ENCODE peak calls at places on chromosomes 16 and 17, in nine cellular contexts. One of them, this sample, is unnamed.

GRCh38 chr17:82743344-82744219 is 8.2 kb downstream of the FN3K start:
- DNase-seq in A549: no peak
- DNase-seq in endothelial cell of umbilical vein: no peak
- DNase-seq in GM23338: peak; percentile 54
- DNase-seq in neural progenitor cell: no peak
- DNase-seq in IMR-90: no peak
- DNase-seq in PC-9: no peak
- DNase-seq in HepG2: no peak
- DNase-seq in MM.1S: no peak
- DNase-seq in this sample: no peak

GRCh38 chr17:40448639-40449261 is 5.5 kb downstream of the IGFBP4 start:
- DNase-seq in A549: peak; percentile 93
- DNase-seq in endothelial cell of umbilical vein: peak; percentile 17
- DNase-seq in GM23338: no peak
- DNase-seq in neural progenitor cell: no peak
- DNase-seq in IMR-90: peak; percentile 29
- DNase-seq in PC-9: no peak
- DNase-seq in HepG2: peak; percentile 95
- DNase-seq in MM.1S: no peak
- DNase-seq in this sample: no peak

GRCh38 chr16:85125570-85126382 is 13.5 kb upstream of the CIBAR2 start:
- DNase-seq in A549: no peak
- DNase-seq in endothelial cell of umbilical vein: no peak
- DNase-seq in GM23338: no peak
- DNase-seq in neural progenitor cell: no peak
- DNase-seq in IMR-90: no peak
- DNase-seq in PC-9: no peak
- DNase-seq in HepG2: no peak
- DNase-seq in MM.1S: no peak
- DNase-seq in this sample: no peak

GRCh38 chr17:2067559-2067958 is 12.7 kb downstream of the HIC1 start:
- DNase-seq in A549: no peak
- DNase-seq in endothelial cell of umbilical vein: peak; percentile 84
- DNase-seq in GM23338: no peak
- DNase-seq in neural progenitor cell: no peak
- DNase-seq in IMR-90: peak; percentile 56
- DNase-seq in PC-9: no peak
- DNase-seq in HepG2: no peak
- DNase-seq in MM.1S: no peak
- DNase-seq in this sample: no peak

GRCh38 chr16:77273-77806 is 685 bp upstream of the MPG start:
- DNase-seq in A549: peak; percentile 73
- DNase-seq in endothelial cell of umbilical vein: peak; percentile 65
- DNase-seq in GM23338: peak; percentile 80
- DNase-seq in neural progenitor cell: peak; percentile 77
- DNase-seq in IMR-90: peak; percentile 61
- DNase-seq in PC-9: peak; percentile 61
- DNase-seq in HepG2: peak; percentile 29
- DNase-seq in MM.1S: peak; percentile 61
- DNase-seq in this sample: peak; percentile 86

GRCh38 chr17:57106107-57106835 is 21.2 kb downstream of the AKAP1 start:
- DNase-seq in A549: peak; percentile 57
- DNase-seq in endothelial cell of umbilical vein: no peak
- DNase-seq in GM23338: peak; percentile 64
- DNase-seq in neural progenitor cell: peak; percentile 50
- DNase-seq in IMR-90: no peak
- DNase-seq in PC-9: no peak
- DNase-seq in HepG2: peak; percentile 62
- DNase-seq in MM.1S: no peak
- DNase-seq in this sample: peak; percentile 52

GRCh38 chr16:7871371-7871770 is 538.7 kb downstream of the RBFOX1 start:
- DNase-seq in A549: no peak
- DNase-seq in endothelial cell of umbilical vein: no peak
- DNase-seq in GM23338: no peak
- DNase-seq in neural progenitor cell: no peak
- DNase-seq in IMR-90: no peak
- DNase-seq in PC-9: no peak
- DNase-seq in HepG2: no peak
- DNase-seq in MM.1S: no peak
- DNase-seq in this sample: no peak

GRCh38 chr17:42843358-42843934 is 934 bp upstream of the AOC2 start:
- DNase-seq in A549: peak; percentile 82
- DNase-seq in endothelial cell of umbilical vein: peak; percentile 69
- DNase-seq in GM23338: peak; percentile 80
- DNase-seq in neural progenitor cell: peak; percentile 72
- DNase-seq in IMR-90: peak; percentile 74
- DNase-seq in PC-9: peak; percentile 30
- DNase-seq in HepG2: peak; percentile 73
- DNase-seq in MM.1S: no peak
- DNase-seq in this sample: peak; percentile 80

GRCh38 chr17:61255609-61256008 is 144.0 kb upstream of the TBX2 start:
- DNase-seq in A549: no peak
- DNase-seq in endothelial cell of umbilical vein: no peak
- DNase-seq in GM23338: no peak
- DNase-seq in neural progenitor cell: no peak
- DNase-seq in IMR-90: no peak
- DNase-seq in PC-9: no peak
- DNase-seq in HepG2: no peak
- DNase-seq in MM.1S: no peak
- DNase-seq in this sample: no peak

GRCh38 chr17:21215935-21216334 is 2.0 kb upstream of the TMEM11 start:
- DNase-seq in A549: no peak
- DNase-seq in endothelial cell of umbilical vein: no peak
- DNase-seq in GM23338: no peak
- DNase-seq in neural progenitor cell: no peak
- DNase-seq in IMR-90: no peak
- DNase-seq in PC-9: peak; percentile 42
- DNase-seq in HepG2: no peak
- DNase-seq in MM.1S: no peak
- DNase-seq in this sample: no peak

GRCh38 chr16:12440233-12440530 is 363.5 kb downstream of the CPPED1 start:
- DNase-seq in A549: no peak
- DNase-seq in endothelial cell of umbilical vein: no peak
- DNase-seq in GM23338: no peak
- DNase-seq in neural progenitor cell: no peak
- DNase-seq in IMR-90: peak; percentile 22
- DNase-seq in PC-9: no peak
- DNase-seq in HepG2: no peak
- DNase-seq in MM.1S: no peak
- DNase-seq in this sample: no peak

GRCh38 chr17:76585649-76586593 is at the start of gene ST6GALNAC2:
- DNase-seq in A549: peak; percentile 59
- DNase-seq in endothelial cell of umbilical vein: peak; percentile 50
- DNase-seq in GM23338: peak; percentile 56
- DNase-seq in neural progenitor cell: peak; percentile 70
- DNase-seq in IMR-90: no peak
- DNase-seq in PC-9: peak; percentile 94
- DNase-seq in HepG2: peak; percentile 66
- DNase-seq in MM.1S: no peak
- DNase-seq in this sample: peak; percentile 94

GRCh38 chr17:68832140-68832871 is 122.9 kb downstream of the ABCA8 start:
- DNase-seq in A549: no peak
- DNase-seq in endothelial cell of umbilical vein: no peak
- DNase-seq in GM23338: no peak
- DNase-seq in neural progenitor cell: no peak
- DNase-seq in IMR-90: no peak
- DNase-seq in PC-9: no peak
- DNase-seq in HepG2: no peak
- DNase-seq in MM.1S: no peak
- DNase-seq in this sample: no peak

GRCh38 chr17:21357281-21357680 is 18.9 kb upstream of the KCNJ12 start:
- DNase-seq in A549: no peak
- DNase-seq in endothelial cell of umbilical vein: no peak
- DNase-seq in GM23338: no peak
- DNase-seq in neural progenitor cell: no peak
- DNase-seq in IMR-90: no peak
- DNase-seq in PC-9: no peak
- DNase-seq in HepG2: no peak
- DNase-seq in MM.1S: no peak
- DNase-seq in this sample: no peak

GRCh38 chr17:78645421-78646295 is 68.5 kb upstream of the DNAH17 start:
- DNase-seq in A549: peak; percentile 88
- DNase-seq in endothelial cell of umbilical vein: peak; percentile 10
- DNase-seq in GM23338: peak; percentile 20
- DNase-seq in neural progenitor cell: no peak
- DNase-seq in IMR-90: peak; percentile 34
- DNase-seq in PC-9: peak; percentile 19
- DNase-seq in HepG2: no peak
- DNase-seq in MM.1S: peak; percentile 27
- DNase-seq in this sample: peak; percentile 18

GRCh38 chr17:285751-286422 is 66.7 kb downstream of the RPH3AL start:
- DNase-seq in A549: no peak
- DNase-seq in endothelial cell of umbilical vein: no peak
- DNase-seq in GM23338: peak; percentile 61
- DNase-seq in neural progenitor cell: no peak
- DNase-seq in IMR-90: no peak
- DNase-seq in PC-9: no peak
- DNase-seq in HepG2: no peak
- DNase-seq in MM.1S: no peak
- DNase-seq in this sample: no peak

GRCh38 chr16:48059936-48060335 is 95.9 kb downstream of the ABCC12 start:
- DNase-seq in A549: no peak
- DNase-seq in endothelial cell of umbilical vein: no peak
- DNase-seq in GM23338: no peak
- DNase-seq in neural progenitor cell: no peak
- DNase-seq in IMR-90: no peak
- DNase-seq in PC-9: no peak
- DNase-seq in HepG2: no peak
- DNase-seq in MM.1S: no peak
- DNase-seq in this sample: no peak

GRCh38 chr17:50584749-50585148 is 24.2 kb downstream of the CACNA1G start:
- DNase-seq in A549: no peak
- DNase-seq in endothelial cell of umbilical vein: no peak
- DNase-seq in GM23338: no peak
- DNase-seq in neural progenitor cell: no peak
- DNase-seq in IMR-90: no peak
- DNase-seq in PC-9: no peak
- DNase-seq in HepG2: no peak
- DNase-seq in MM.1S: no peak
- DNase-seq in this sample: no peak

GRCh38 chr16:2209258-2210008 is 1.2 kb downstream of the BRICD5 start:
- DNase-seq in A549: no peak
- DNase-seq in endothelial cell of umbilical vein: no peak
- DNase-seq in GM23338: no peak
- DNase-seq in neural progenitor cell: no peak
- DNase-seq in IMR-90: no peak
- DNase-seq in PC-9: no peak
- DNase-seq in HepG2: no peak
- DNase-seq in MM.1S: no peak
- DNase-seq in this sample: no peak
- H3K4me2 ChIP-seq in A549: no peak overlapping the region
- H3K4me2 ChIP-seq in endothelial cell of umbilical vein: no peak overlapping the region
- H3K4me2 ChIP-seq in GM23338: no peak overlapping the region
- H3K4me2 ChIP-seq in neural progenitor cell: no peak overlapping the region
- H3K4me2 ChIP-seq in IMR-90: no peak overlapping the region
- H3K4me2 ChIP-seq in PC-9: no peak overlapping the region
- H3K4me2 ChIP-seq in HepG2: no peak overlapping the region
- H3K4me2 ChIP-seq in MM.1S: no peak overlapping the region
- H3K4me2 ChIP-seq in this sample: no peak overlapping the region

DNA sequence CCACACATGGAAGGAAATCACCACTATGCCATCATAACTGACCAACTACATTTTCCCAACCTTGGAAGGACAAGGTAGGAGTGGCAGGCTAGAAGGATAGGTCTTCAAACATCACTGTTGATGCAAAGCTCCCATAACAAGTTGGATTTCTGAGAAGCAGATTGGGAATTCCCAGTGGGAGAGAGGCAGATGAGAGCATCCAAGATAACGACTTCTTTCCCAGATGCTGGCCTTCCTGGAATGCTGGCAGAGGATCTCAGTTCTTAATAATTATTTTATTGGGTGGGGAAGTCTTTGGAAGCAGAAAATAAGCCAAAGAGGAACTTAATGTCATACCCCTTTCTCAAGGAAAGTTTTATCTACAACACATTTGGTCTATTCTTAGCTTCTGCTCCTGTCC is 64.5 kb downstream of the MPRIP start:
- DNase-seq in A549: no peak
- DNase-seq in endothelial cell of umbilical vein: no peak
- DNase-seq in GM23338: no peak
- DNase-seq in neural progenitor cell: no peak
- DNase-seq in IMR-90: peak; percentile 18
- DNase-seq in PC-9: no peak
- DNase-seq in HepG2: no peak
- DNase-seq in MM.1S: no peak
- DNase-seq in this sample: no peak
- H3K4me2 ChIP-seq in A549: no peak overlapping the region
- H3K4me2 ChIP-seq in endothelial cell of umbilical vein: no peak overlapping the region
- H3K4me2 ChIP-seq in GM23338: no peak overlapping the region
- H3K4me2 ChIP-seq in neural progenitor cell: no peak overlapping the region
- H3K4me2 ChIP-seq in IMR-90: no peak overlapping the region
- H3K4me2 ChIP-seq in PC-9: no peak overlapping the region
- H3K4me2 ChIP-seq in HepG2: no peak overlapping the region
- H3K4me2 ChIP-seq in MM.1S: no peak overlapping the region
- H3K4me2 ChIP-seq in this sample: no peak overlapping the region

DNA sequence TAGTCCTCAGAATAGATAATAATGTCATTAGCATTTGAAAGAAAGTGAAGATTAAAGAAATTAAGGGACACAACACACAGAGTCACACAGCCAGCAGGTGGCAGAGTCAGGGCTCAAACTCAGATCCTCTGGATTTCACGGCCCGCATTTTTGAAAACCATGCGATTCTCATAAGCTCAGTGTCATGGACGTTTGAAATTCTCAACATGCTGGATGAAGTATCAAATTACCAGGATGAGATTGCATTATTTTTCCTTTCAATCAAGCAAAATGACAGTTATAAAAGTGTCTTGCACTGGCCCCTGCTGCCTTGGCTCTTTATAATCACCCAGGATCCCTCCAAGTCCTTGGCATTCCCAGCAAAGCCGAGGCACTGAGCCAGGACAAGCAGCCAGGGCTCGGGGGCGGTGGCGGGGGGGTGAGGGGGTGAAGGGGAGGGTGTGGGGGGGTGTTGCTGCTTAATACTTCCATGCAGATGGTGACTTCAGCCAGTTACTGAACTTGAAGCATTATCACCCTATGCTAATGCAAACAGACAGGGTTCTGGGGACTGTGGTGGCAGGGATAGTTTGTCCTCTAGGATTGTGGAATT is 6.6 kb upstream of the BMERB1 start:
- DNase-seq in A549: peak; percentile 82
- DNase-seq in endothelial cell of umbilical vein: peak; percentile 82
- DNase-seq in GM23338: peak; percentile 48
- DNase-seq in neural progenitor cell: peak; percentile 45
- DNase-seq in IMR-90: peak; percentile 84
- DNase-seq in PC-9: no peak
- DNase-seq in HepG2: peak; percentile 69
- DNase-seq in MM.1S: no peak
- DNase-seq in this sample: peak; percentile 75
- H3K4me2 ChIP-seq in A549: peak overlapping the region; percentile 54
- H3K4me2 ChIP-seq in endothelial cell of umbilical vein: peak overlapping the region; percentile 21
- H3K4me2 ChIP-seq in GM23338: no peak overlapping the region
- H3K4me2 ChIP-seq in neural progenitor cell: no peak overlapping the region
- H3K4me2 ChIP-seq in IMR-90: peak overlapping the region; percentile 17
- H3K4me2 ChIP-seq in PC-9: no peak overlapping the region
- H3K4me2 ChIP-seq in HepG2: peak overlapping the region; percentile 83
- H3K4me2 ChIP-seq in MM.1S: no peak overlapping the region
- H3K4me2 ChIP-seq in this sample: peak overlapping the region; percentile 44

DNA sequence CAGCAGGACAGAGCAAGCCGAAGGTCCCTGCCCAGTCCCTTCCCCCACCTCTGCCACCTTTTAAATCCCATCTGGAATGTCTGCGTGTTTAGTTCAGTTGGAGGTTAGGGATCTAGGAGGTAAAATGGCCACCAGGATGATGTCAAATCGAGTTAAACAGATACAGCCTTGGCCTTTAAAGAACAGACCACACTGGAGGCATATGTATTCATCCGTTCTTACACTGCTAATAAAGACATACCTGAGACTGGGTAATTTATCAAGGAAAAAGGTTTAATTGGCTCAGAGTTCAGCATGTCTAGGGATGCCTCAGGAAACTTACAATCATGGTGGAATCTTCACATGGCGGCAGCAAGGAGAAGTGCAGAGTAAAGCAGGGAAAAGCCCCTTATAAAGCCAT is 167.8 kb upstream of the CACNG5 start:
- DNase-seq in A549: no peak
- DNase-seq in endothelial cell of umbilical vein: no peak
- DNase-seq in GM23338: no peak
- DNase-seq in neural progenitor cell: no peak
- DNase-seq in IMR-90: no peak
- DNase-seq in PC-9: no peak
- DNase-seq in HepG2: no peak
- DNase-seq in MM.1S: no peak
- DNase-seq in this sample: no peak
- H3K4me2 ChIP-seq in A549: no peak overlapping the region
- H3K4me2 ChIP-seq in endothelial cell of umbilical vein: no peak overlapping the region
- H3K4me2 ChIP-seq in GM23338: no peak overlapping the region
- H3K4me2 ChIP-seq in neural progenitor cell: no peak overlapping the region
- H3K4me2 ChIP-seq in IMR-90: no peak overlapping the region
- H3K4me2 ChIP-seq in PC-9: no peak overlapping the region
- H3K4me2 ChIP-seq in HepG2: no peak overlapping the region
- H3K4me2 ChIP-seq in MM.1S: no peak overlapping the region
- H3K4me2 ChIP-seq in this sample: no peak overlapping the region